ENCODE peak calls at places on chromosomes 12 and 14, in eight cellular contexts. One of them, this sample, is unnamed.

GRCh38 chr12:120642806-120643205 is 2.4 kb downstream of the CABP1 start:
- DNase-seq in foreskin fibroblast: no peak
- DNase-seq in A549: no peak
- DNase-seq in lower leg skin: no peak
- DNase-seq in fibroblast of mammary gland: peak; percentile 14
- DNase-seq in GM23248: peak; percentile 32
- DNase-seq in psoas muscle: no peak
- DNase-seq in adipocyte: no peak
- DNase-seq in this sample: no peak

GRCh38 chr14:25049559-25050493 is at the start of gene STXBP6:
- DNase-seq in foreskin fibroblast: peak; percentile 73
- DNase-seq in A549: peak; percentile 35
- DNase-seq in lower leg skin: peak; percentile 51
- DNase-seq in fibroblast of mammary gland: peak; percentile 42
- DNase-seq in GM23248: peak; percentile 92
- DNase-seq in psoas muscle: peak; percentile 80
- DNase-seq in adipocyte: peak; percentile 91
- DNase-seq in this sample: no peak

GRCh38 chr14:94484476-94484875 is 8.5 kb upstream of the SERPINA9 start:
- DNase-seq in foreskin fibroblast: no peak
- DNase-seq in A549: no peak
- DNase-seq in lower leg skin: no peak
- DNase-seq in fibroblast of mammary gland: no peak
- DNase-seq in GM23248: no peak
- DNase-seq in psoas muscle: no peak
- DNase-seq in adipocyte: no peak
- DNase-seq in this sample: no peak

GRCh38 chr12:53481957-53482586 is 17.2 kb downstream of the MAP3K12 start:
- DNase-seq in foreskin fibroblast: no peak
- DNase-seq in A549: peak; percentile 62
- DNase-seq in lower leg skin: no peak
- DNase-seq in fibroblast of mammary gland: no peak
- DNase-seq in GM23248: peak; percentile 49
- DNase-seq in psoas muscle: no peak
- DNase-seq in adipocyte: no peak
- DNase-seq in this sample: no peak

GRCh38 chr14:52873694-52874093 is 77.2 kb downstream of the FERMT2 start:
- DNase-seq in foreskin fibroblast: peak; percentile 65
- DNase-seq in A549: no peak
- DNase-seq in lower leg skin: peak; percentile 57
- DNase-seq in fibroblast of mammary gland: peak; percentile 79
- DNase-seq in GM23248: peak; percentile 87
- DNase-seq in psoas muscle: peak; percentile 67
- DNase-seq in adipocyte: peak; percentile 90
- DNase-seq in this sample: no peak

GRCh38 chr14:96139879-96140278 is 64.8 kb upstream of the BDKRB2 start:
- DNase-seq in foreskin fibroblast: no peak
- DNase-seq in A549: no peak
- DNase-seq in lower leg skin: no peak
- DNase-seq in fibroblast of mammary gland: peak; percentile 77
- DNase-seq in GM23248: peak; percentile 75
- DNase-seq in psoas muscle: no peak
- DNase-seq in adipocyte: peak; percentile 36
- DNase-seq in this sample: no peak

GRCh38 chr12:86787419-86787818 is 531.2 kb upstream of the MGAT4C start:
- DNase-seq in foreskin fibroblast: no peak
- DNase-seq in A549: no peak
- DNase-seq in lower leg skin: no peak
- DNase-seq in fibroblast of mammary gland: no peak
- DNase-seq in GM23248: peak; percentile 1
- DNase-seq in psoas muscle: no peak
- DNase-seq in adipocyte: no peak
- DNase-seq in this sample: no peak

GRCh38 chr12:49863946-49864816 is 21.3 kb upstream of the BCDIN3D start:
- DNase-seq in foreskin fibroblast: no peak
- DNase-seq in A549: no peak
- DNase-seq in lower leg skin: no peak
- DNase-seq in fibroblast of mammary gland: no peak
- DNase-seq in GM23248: peak; percentile 23
- DNase-seq in psoas muscle: no peak
- DNase-seq in adipocyte: no peak
- DNase-seq in this sample: no peak

GRCh38 chr14:24605435-24606190 is 3.9 kb downstream of the GZMH start:
- DNase-seq in foreskin fibroblast: no peak
- DNase-seq in A549: peak; percentile 23
- DNase-seq in lower leg skin: no peak
- DNase-seq in fibroblast of mammary gland: peak; percentile 2
- DNase-seq in GM23248: peak; percentile 40
- DNase-seq in psoas muscle: no peak
- DNase-seq in adipocyte: peak; percentile 4
- DNase-seq in this sample: no peak

GRCh38 chr12:117882181-117882580 is 86.6 kb downstream of the KSR2 start:
- DNase-seq in foreskin fibroblast: no peak
- DNase-seq in A549: no peak
- DNase-seq in lower leg skin: no peak
- DNase-seq in fibroblast of mammary gland: no peak
- DNase-seq in GM23248: no peak
- DNase-seq in psoas muscle: no peak
- DNase-seq in adipocyte: no peak
- DNase-seq in this sample: no peak

GRCh38 chr12:88408828-88409227 is 171.4 kb downstream of the KITLG start:
- DNase-seq in foreskin fibroblast: no peak
- DNase-seq in A549: no peak
- DNase-seq in lower leg skin: no peak
- DNase-seq in fibroblast of mammary gland: no peak
- DNase-seq in GM23248: no peak
- DNase-seq in psoas muscle: no peak
- DNase-seq in adipocyte: no peak
- DNase-seq in this sample: no peak

GRCh38 chr12:31008961-31009840 is 64.5 kb upstream of the DDX11 start:
- DNase-seq in foreskin fibroblast: no peak
- DNase-seq in A549: no peak
- DNase-seq in lower leg skin: no peak
- DNase-seq in fibroblast of mammary gland: no peak
- DNase-seq in GM23248: no peak
- DNase-seq in psoas muscle: no peak
- DNase-seq in adipocyte: no peak
- DNase-seq in this sample: no peak

GRCh38 chr14:58733451-58734208 is 95.9 kb downstream of the DACT1 start:
- DNase-seq in foreskin fibroblast: no peak
- DNase-seq in A549: no peak
- DNase-seq in lower leg skin: no peak
- DNase-seq in fibroblast of mammary gland: peak; percentile 31
- DNase-seq in GM23248: no peak
- DNase-seq in psoas muscle: no peak
- DNase-seq in adipocyte: no peak
- DNase-seq in this sample: no peak

GRCh38 chr12:120368789-120369475 is at the start of gene MSI1:
- DNase-seq in foreskin fibroblast: no peak
- DNase-seq in A549: no peak
- DNase-seq in lower leg skin: no peak
- DNase-seq in fibroblast of mammary gland: no peak
- DNase-seq in GM23248: peak; percentile 42
- DNase-seq in psoas muscle: no peak
- DNase-seq in adipocyte: peak; percentile 56
- DNase-seq in this sample: no peak

GRCh38 chr14:33966276-33966675 is 15.4 kb upstream of the EGLN3 start:
- DNase-seq in foreskin fibroblast: no peak
- DNase-seq in A549: no peak
- DNase-seq in lower leg skin: no peak
- DNase-seq in fibroblast of mammary gland: no peak
- DNase-seq in GM23248: no peak
- DNase-seq in psoas muscle: no peak
- DNase-seq in adipocyte: no peak
- DNase-seq in this sample: no peak

DNA sequence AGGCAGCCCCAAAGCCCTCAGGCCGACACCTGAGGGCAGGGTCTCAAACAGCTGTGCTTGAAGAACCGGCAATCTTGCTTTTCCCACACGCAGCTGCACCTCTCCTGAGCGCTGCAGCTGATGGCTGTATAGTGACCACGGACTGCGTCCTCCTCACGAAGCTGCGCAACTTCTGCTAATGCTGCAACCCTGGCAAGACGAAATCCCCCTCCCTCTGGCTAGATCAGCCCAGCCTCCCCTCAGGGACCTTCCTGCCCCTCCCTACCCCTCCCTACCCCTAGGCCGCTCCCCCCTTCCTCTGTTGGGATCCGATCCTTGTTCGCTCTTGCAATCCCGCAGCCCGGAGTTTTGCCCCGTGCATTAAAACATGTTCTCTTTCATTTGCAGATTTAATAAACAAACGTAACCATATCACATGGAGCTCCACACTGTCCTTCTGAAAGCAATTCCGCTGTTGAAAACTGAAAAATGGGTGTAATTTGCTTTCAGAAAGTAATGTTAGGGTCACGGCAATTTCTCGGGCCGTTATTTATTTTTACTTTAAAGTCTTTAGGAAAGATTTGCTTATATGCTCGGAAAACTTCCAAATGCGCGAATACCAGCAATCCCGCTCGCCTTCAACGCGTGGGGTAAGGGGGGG is 4.8 kb upstream of the PAX9 start:
- DNase-seq in foreskin fibroblast: no peak
- DNase-seq in A549: no peak
- DNase-seq in lower leg skin: no peak
- DNase-seq in fibroblast of mammary gland: no peak
- DNase-seq in GM23248: peak; percentile 7
- DNase-seq in psoas muscle: peak; percentile 75
- DNase-seq in adipocyte: peak; percentile 79
- DNase-seq in this sample: no peak
- H3K4me3 ChIP-seq in foreskin fibroblast: no peak overlapping the region
- H3K4me3 ChIP-seq in A549: no peak overlapping the region
- H3K4me3 ChIP-seq in lower leg skin: no peak overlapping the region
- H3K4me3 ChIP-seq in fibroblast of mammary gland: no peak overlapping the region
- H3K4me3 ChIP-seq in GM23248: peak overlapping the region; percentile 50
- H3K4me3 ChIP-seq in psoas muscle: peak overlapping the region; percentile 60
- H3K4me3 ChIP-seq in adipocyte: peak overlapping the region; percentile 62
- H3K4me3 ChIP-seq in this sample: no peak overlapping the region

GRCh38 chr12:11650279-11650696 is 814 bp downstream of the ETV6 start:
- DNase-seq in foreskin fibroblast: no peak
- DNase-seq in A549: no peak
- DNase-seq in lower leg skin: no peak
- DNase-seq in fibroblast of mammary gland: no peak
- DNase-seq in GM23248: no peak
- DNase-seq in psoas muscle: no peak
- DNase-seq in adipocyte: peak; percentile 69
- DNase-seq in this sample: no peak

GRCh38 chr12:11650697-11651281 is 1.3 kb downstream of the ETV6 start:
- DNase-seq in foreskin fibroblast: no peak
- DNase-seq in A549: no peak
- DNase-seq in lower leg skin: no peak
- DNase-seq in fibroblast of mammary gland: peak; percentile 46
- DNase-seq in GM23248: peak; percentile 53
- DNase-seq in psoas muscle: no peak
- DNase-seq in adipocyte: peak; percentile 63
- DNase-seq in this sample: no peak

GRCh38 chr12:11651785-11652184 is 2.3 kb downstream of the ETV6 start:
- DNase-seq in foreskin fibroblast: no peak
- DNase-seq in A549: no peak
- DNase-seq in lower leg skin: no peak
- DNase-seq in fibroblast of mammary gland: peak; percentile 23
- DNase-seq in GM23248: peak; percentile 37
- DNase-seq in psoas muscle: no peak
- DNase-seq in adipocyte: peak; percentile 55
- DNase-seq in this sample: no peak

GRCh38 chr12:11652351-11653040 is 3.0 kb downstream of the ETV6 start:
- DNase-seq in foreskin fibroblast: peak; percentile 56
- DNase-seq in A549: no peak
- DNase-seq in lower leg skin: peak; percentile 34
- DNase-seq in fibroblast of mammary gland: peak; percentile 76
- DNase-seq in GM23248: peak; percentile 73
- DNase-seq in psoas muscle: no peak
- DNase-seq in adipocyte: peak; percentile 68
- DNase-seq in this sample: no peak

DNA sequence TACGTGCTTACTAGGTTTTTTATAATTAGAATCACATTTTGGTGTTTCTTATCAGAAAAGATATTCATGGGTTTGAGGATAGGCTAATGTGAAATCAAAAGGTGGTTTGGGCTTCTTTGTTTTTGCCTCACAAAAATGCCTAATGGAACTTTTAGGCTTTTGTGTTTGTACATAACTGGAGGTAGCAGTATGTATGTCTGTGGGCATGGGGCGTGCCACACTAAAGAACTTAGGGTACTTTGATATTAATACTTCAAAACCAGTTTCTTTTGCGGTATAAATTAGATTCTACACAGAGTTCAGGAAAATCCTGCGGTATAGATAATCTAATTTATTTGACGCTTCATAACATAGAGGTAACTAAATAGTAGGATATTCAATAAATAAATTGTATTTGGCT is 1.9 kb downstream of the ETV6 start:
- DNase-seq in foreskin fibroblast: no peak
- DNase-seq in A549: no peak
- DNase-seq in lower leg skin: no peak
- DNase-seq in fibroblast of mammary gland: no peak
- DNase-seq in GM23248: no peak
- DNase-seq in psoas muscle: no peak
- DNase-seq in adipocyte: no peak
- DNase-seq in this sample: no peak
- H3K4me3 ChIP-seq in foreskin fibroblast: peak overlapping the region; percentile 84
- H3K4me3 ChIP-seq in A549: peak overlapping the region; percentile 95
- H3K4me3 ChIP-seq in lower leg skin: peak overlapping the region; percentile 87
- H3K4me3 ChIP-seq in fibroblast of mammary gland: peak overlapping the region; percentile 81
- H3K4me3 ChIP-seq in GM23248: peak overlapping the region; percentile 100
- H3K4me3 ChIP-seq in psoas muscle: peak overlapping the region; percentile 89
- H3K4me3 ChIP-seq in adipocyte: peak overlapping the region; percentile 83
- H3K4me3 ChIP-seq in this sample: peak overlapping the region; percentile 91

GRCh38 chr12:3038931-3039510 is 38.2 kb upstream of the TSPAN9 start:
- DNase-seq in foreskin fibroblast: no peak
- DNase-seq in A549: no peak
- DNase-seq in lower leg skin: no peak
- DNase-seq in fibroblast of mammary gland: no peak
- DNase-seq in GM23248: no peak
- DNase-seq in psoas muscle: no peak
- DNase-seq in adipocyte: no peak
- DNase-seq in this sample: no peak
- H3K4me3 ChIP-seq in foreskin fibroblast: no peak overlapping the region
- H3K4me3 ChIP-seq in A549: no peak overlapping the region
- H3K4me3 ChIP-seq in lower leg skin: no peak overlapping the region
- H3K4me3 ChIP-seq in fibroblast of mammary gland: no peak overlapping the region
- H3K4me3 ChIP-seq in GM23248: no peak overlapping the region
- H3K4me3 ChIP-seq in psoas muscle: no peak overlapping the region
- H3K4me3 ChIP-seq in adipocyte: no peak overlapping the region
- H3K4me3 ChIP-seq in this sample: no peak overlapping the region

DNA sequence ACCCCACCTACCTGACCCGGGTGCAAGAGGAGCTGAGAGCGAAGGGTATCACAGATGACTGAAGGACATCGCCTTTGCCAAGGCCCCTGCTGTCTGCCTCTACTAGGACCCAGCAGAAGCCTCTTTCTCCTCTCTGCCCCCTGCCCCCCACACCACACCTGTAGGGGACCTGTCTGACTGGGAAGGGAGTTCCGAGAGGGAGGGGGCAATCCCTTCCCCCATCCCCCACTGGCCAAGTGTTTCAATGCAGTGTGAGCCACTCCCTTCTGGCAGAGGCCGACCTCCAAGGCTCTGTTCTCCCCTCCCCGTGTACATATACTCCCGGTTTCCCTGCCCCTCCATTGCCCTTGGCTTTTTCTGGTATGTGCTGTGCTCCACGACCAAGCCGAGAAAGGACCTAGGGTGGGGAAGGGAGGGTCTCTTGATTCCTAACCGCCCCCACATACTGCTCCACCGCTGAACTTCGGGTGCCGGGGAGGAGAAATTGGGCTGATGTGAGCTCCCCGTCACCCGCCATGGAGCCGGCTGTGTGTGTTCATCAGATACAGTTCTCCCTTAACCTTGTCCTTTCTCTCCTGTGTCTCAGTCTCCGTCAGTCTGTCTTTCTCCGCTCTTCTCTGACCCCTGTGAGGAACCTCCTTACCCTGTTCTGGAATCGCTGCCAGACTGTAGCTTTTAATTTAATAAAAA is 2.0 kb upstream of the ARHGEF25 start:
- DNase-seq in foreskin fibroblast: no peak
- DNase-seq in A549: no peak
- DNase-seq in lower leg skin: no peak
- DNase-seq in fibroblast of mammary gland: no peak
- DNase-seq in GM23248: no peak
- DNase-seq in psoas muscle: peak; percentile 45
- DNase-seq in adipocyte: no peak
- DNase-seq in this sample: no peak
- H3K4me3 ChIP-seq in foreskin fibroblast: no peak overlapping the region
- H3K4me3 ChIP-seq in A549: no peak overlapping the region
- H3K4me3 ChIP-seq in lower leg skin: no peak overlapping the region
- H3K4me3 ChIP-seq in fibroblast of mammary gland: no peak overlapping the region
- H3K4me3 ChIP-seq in GM23248: no peak overlapping the region
- H3K4me3 ChIP-seq in psoas muscle: peak overlapping the region; percentile 70
- H3K4me3 ChIP-seq in adipocyte: no peak overlapping the region
- H3K4me3 ChIP-seq in this sample: no peak overlapping the region